ENCODE peak calls at places on chromosome 2, in seven cellular contexts. K is tibial artery, F is gastrocnemius medialis, X is aorta, O is GM12864, U is cardiac fibroblast, Z is HCT116. B is an unnamed sample.

GRCh38 chr2:119531292-119531691 is 7.0 kb upstream of the SCTR start:
- DNase-seq in K (no peak), F (no peak), X (no peak), O (no peak), U (no peak), Z (no peak), B (no peak)

GRCh38 chr2:72083751-72084583 is 63.7 kb downstream of the CYP26B1 start:
- DNase-seq in K (no peak), F (no peak), X (no peak), O (no peak), U (no peak), Z (no peak), B (no peak)

GRCh38 chr2:222448806-222449205 is 24.5 kb downstream of the SGPP2 start:
- DNase-seq in K (no peak), F (no peak), X (no peak), O (no peak), U (peak), Z (no peak), B (peak)

GRCh38 chr2:28639836-28640235 is 111.8 kb upstream of the PPP1CB start:
- DNase-seq in K (no peak), F (no peak), X (no peak), O (no peak), U (no peak), Z (no peak), B (no peak)

GRCh38 chr2:71897836-71898235 is 249.8 kb downstream of the CYP26B1 start:
- DNase-seq in K (no peak), F (no peak), X (no peak), O (no peak), U (no peak), Z (no peak), B (no peak)

GRCh38 chr2:109647636-109648035 is 33.5 kb downstream of the SOWAHC start:
- DNase-seq in K (peak), F (no peak), X (peak), O (no peak), U (peak), Z (no peak), B (no peak)

GRCh38 chr2:8090748-8091700 is 590.8 kb upstream of the ID2 start:
- DNase-seq in K (peak), F (peak), X (peak), O (peak), U (peak), Z (peak), B (peak)

GRCh38 chr2:181891258-181891965 is at the start of gene ITPRID2:
- DNase-seq in K (peak), F (peak), X (peak), O (peak), U (peak), Z (peak), B (peak)

GRCh38 chr2:42959148-42959992 is 167.0 kb upstream of the HAAO start:
- DNase-seq in K (peak), F (peak), X (no peak), O (no peak), U (peak), Z (no peak), B (peak)

GRCh38 chr2:96470089-96470488 is 35.1 kb downstream of the NEURL3 start:
- DNase-seq in K (no peak), F (no peak), X (no peak), O (no peak), U (no peak), Z (no peak), B (no peak)

GRCh38 chr2:20657522-20658235 is 6.8 kb upstream of the HS1BP3 start:
- DNase-seq in K (no peak), F (no peak), X (peak), O (no peak), U (no peak), Z (no peak), B (no peak)

GRCh38 chr2:26355038-26355995 is 8.7 kb upstream of the ADGRF3 start:
- DNase-seq in K (no peak), F (peak), X (no peak), O (no peak), U (peak), Z (peak), B (peak)

GRCh38 chr2:237045449-237045848 is 40.2 kb upstream of the COPS8 start:
- DNase-seq in K (no peak), F (no peak), X (no peak), O (no peak), U (no peak), Z (no peak), B (no peak)

GRCh38 chr2:241138471-241138870 is 10.8 kb downstream of the PASK start:
- DNase-seq in K (no peak), F (no peak), X (peak), O (no peak), U (no peak), Z (no peak), B (no peak)

GRCh38 chr2:187994464-187995331 is 297.0 kb upstream of the GULP1 start:
- DNase-seq in K (no peak), F (no peak), X (no peak), O (no peak), U (peak), Z (no peak), B (no peak)

GRCh38 chr2:109171444-109172334 is 42.7 kb downstream of the SH3RF3 start:
- DNase-seq in K (peak), F (peak), X (peak), O (no peak), U (peak), Z (no peak), B (peak)

GRCh38 chr2:120243211-120243610 is 9.4 kb upstream of the RALB start:
- DNase-seq in K (no peak), F (no peak), X (no peak), O (no peak), U (peak), Z (no peak), B (no peak)

GRCh38 chr2:42513252-42513918 is 19.6 kb upstream of the KCNG3 start:
- DNase-seq in K (no peak), F (no peak), X (no peak), O (peak), U (peak), Z (peak), B (no peak)

GRCh38 chr2:236678307-236678975 is 108.8 kb downstream of the ACKR3 start:
- DNase-seq in K (peak), F (no peak), X (peak), O (no peak), U (no peak), Z (no peak), B (no peak)

GRCh38 chr2:170740660-170741059 is 25.5 kb downstream of the SP5 start:
- DNase-seq in K (no peak), F (no peak), X (no peak), O (no peak), U (no peak), Z (no peak), B (no peak)

GRCh38 chr2:37080674-37081073 is 3.5 kb downstream of the HEATR5B start:
- DNase-seq in K (no peak), F (no peak), X (no peak), O (no peak), U (no peak), Z (no peak), B (no peak)

GRCh38 chr2:120765031-120765910 is 29.6 kb downstream of the GLI2 start:
- DNase-seq in K (peak), F (no peak), X (peak), O (no peak), U (peak), Z (no peak), B (no peak)

GRCh38 chr2:171895781-171896180 is 1.7 kb upstream of the SLC25A12 start:
- DNase-seq in K (no peak), F (no peak), X (no peak), O (no peak), U (peak), Z (no peak), B (no peak)

GRCh38 chr2:239153806-239154591 is 246.8 kb downstream of the HDAC4 start:
- DNase-seq in K (peak), F (no peak), X (peak), O (no peak), U (no peak), Z (no peak), B (no peak)

GRCh38 chr2:174503161-174503809 is 16.5 kb upstream of the GPR155 start:
- DNase-seq in K (no peak), F (no peak), X (no peak), O (no peak), U (no peak), Z (no peak), B (no peak)

GRCh38 chr2:216286616-216287231 is 85.6 kb downstream of the MARCHF4 start:
- DNase-seq in K (no peak), F (no peak), X (no peak), O (no peak), U (peak), Z (no peak), B (no peak)

GRCh38 chr2:152037711-152038110 is 61.1 kb downstream of the CACNB4 start:
- DNase-seq in K (peak), F (no peak), X (no peak), O (no peak), U (no peak), Z (no peak), B (peak)

GRCh38 chr2:74735009-74735408 is 81.0 kb downstream of the SEMA4F start:
- DNase-seq in K (no peak), F (no peak), X (no peak), O (no peak), U (no peak), Z (no peak), B (no peak)

GRCh38 chr2:196291873-196292800 is 120.8 kb upstream of the STK17B start:
- DNase-seq in K (no peak), F (peak), X (no peak), O (no peak), U (no peak), Z (peak), B (no peak)

GRCh38 chr2:160751021-160751420 is 257.4 kb upstream of the RBMS1 start:
- DNase-seq in K (no peak), F (no peak), X (no peak), O (no peak), U (no peak), Z (no peak), B (no peak)

GRCh38 chr2:99425022-99425421 is 64.8 kb downstream of the REV1 start:
- DNase-seq in K (no peak), F (no peak), X (no peak), O (no peak), U (peak), Z (no peak), B (peak)

GRCh38 chr2:16727256-16727655 is 61.6 kb upstream of the CYRIA start:
- DNase-seq in K (peak), F (no peak), X (no peak), O (no peak), U (peak), Z (no peak), B (no peak)

GRCh38 chr2:129758461-129759185 is 220.8 kb upstream of the RAB6C start:
- DNase-seq in K (peak), F (peak), X (no peak), O (no peak), U (no peak), Z (no peak), B (no peak)

GRCh38 chr2:96145028-96145939 is at the start of gene DUSP2:
- DNase-seq in K (peak), F (peak), X (peak), O (peak), U (peak), Z (peak), B (no peak)

GRCh38 chr2:23445450-23445868 is 60.5 kb downstream of the KLHL29 start:
- DNase-seq in K (no peak), F (no peak), X (no peak), O (no peak), U (peak), Z (no peak), B (peak)

GRCh38 chr2:767944-768343 is 90.7 kb upstream of the TMEM18 start:
- DNase-seq in K (no peak), F (no peak), X (no peak), O (no peak), U (no peak), Z (no peak), B (no peak)

GRCh38 chr2:63058149-63058741 is 7.6 kb downstream of the OTX1 start:
- DNase-seq in K (no peak), F (no peak), X (no peak), O (no peak), U (no peak), Z (no peak), B (no peak)

GRCh38 chr2:63057249-63058148 is 6.9 kb downstream of the OTX1 start:
- DNase-seq in K (no peak), F (no peak), X (no peak), O (no peak), U (no peak), Z (no peak), B (no peak)

GRCh38 chr2:63058742-63059433 is 8.3 kb downstream of the OTX1 start:
- DNase-seq in K (no peak), F (no peak), X (peak), O (no peak), U (no peak), Z (no peak), B (no peak)

GRCh38 chr2:63060079-63060482 is 9.5 kb downstream of the OTX1 start:
- DNase-seq in K (no peak), F (no peak), X (no peak), O (no peak), U (no peak), Z (no peak), B (no peak)

DNA sequence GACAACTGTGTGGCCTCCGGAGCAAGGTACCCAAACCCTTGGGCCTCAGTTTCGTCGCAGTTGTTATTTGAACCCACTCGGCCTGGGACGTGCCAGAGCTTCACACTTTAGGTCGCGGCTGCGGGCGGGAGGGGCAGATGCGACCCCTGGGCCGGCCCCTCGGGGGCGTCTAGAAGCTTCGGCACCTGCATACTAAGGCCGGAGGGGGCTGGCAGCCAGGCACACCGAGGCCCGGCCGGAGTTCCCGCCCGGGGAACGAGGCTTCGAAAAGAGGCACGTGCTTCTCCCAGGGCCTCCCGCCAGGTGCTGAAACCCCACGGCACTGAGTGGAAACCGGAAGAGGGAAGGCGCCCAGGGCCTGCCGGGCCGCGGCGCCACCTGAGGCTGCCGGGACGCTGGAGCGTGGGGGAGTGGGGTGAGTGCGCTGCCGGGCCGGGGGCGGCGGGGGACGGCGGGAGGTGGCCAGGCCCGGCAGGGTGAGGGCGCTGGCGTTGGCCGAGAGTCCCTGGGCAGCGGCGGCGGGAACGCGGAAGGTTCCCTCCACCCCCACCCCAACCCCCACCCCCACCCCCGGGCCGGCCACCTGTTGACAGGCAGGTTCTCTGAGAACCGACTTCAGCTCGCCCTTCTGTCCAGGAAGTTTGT is 8.9 kb downstream of the OTX1 start:
- DNase-seq in K (no peak), F (no peak), X (no peak), O (no peak), U (no peak), Z (no peak), B (no peak)
- H3K4me3 ChIP-seq in K (peak), F (peak), X (no peak), O (no peak), U (no peak), Z (no peak), B (no peak)

DNA sequence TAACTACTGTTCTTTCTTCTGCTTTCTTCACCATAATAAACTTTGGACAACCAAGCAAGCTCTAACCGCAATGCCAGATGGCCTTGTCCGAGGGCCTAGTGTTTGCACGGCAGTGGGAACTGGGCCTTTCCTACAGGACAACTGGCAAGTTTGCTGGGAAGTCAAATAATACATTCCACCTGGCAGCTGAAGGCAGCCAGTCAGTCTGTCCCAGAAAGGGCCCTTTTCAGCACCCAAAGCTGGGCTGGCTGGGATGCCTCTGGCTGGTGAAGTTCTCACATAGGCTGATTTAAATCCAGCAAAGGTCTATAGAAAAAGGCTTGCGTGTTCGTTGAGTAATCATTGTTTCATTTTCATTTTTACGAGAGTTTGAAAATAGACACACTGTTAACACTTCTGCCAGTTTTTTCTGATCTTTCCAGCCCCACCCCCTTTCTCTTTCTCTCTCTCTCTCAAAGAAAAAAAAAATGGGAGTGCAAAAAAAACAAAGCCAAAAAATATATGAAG is 110.0 kb upstream of the EPAS1 start:
- DNase-seq in K (peak), F (peak), X (no peak), O (peak), U (peak), Z (no peak), B (no peak)
- H3K4me3 ChIP-seq in K (peak), F (peak), X (no peak), O (no peak), U (no peak), Z (no peak), B (no peak)

GRCh38 chr2:144453039-144453336 is 66.9 kb downstream of the ZEB2 start:
- DNase-seq in K (no peak), F (no peak), X (no peak), O (no peak), U (peak), Z (no peak), B (no peak)
- H3K4me3 ChIP-seq in K (peak), F (peak), X (peak), O (no peak), U (no peak), Z (no peak), B (peak)

GRCh38 chr2:209523041-209523740 is 99.3 kb downstream of the MAP2 start:
- DNase-seq in K (no peak), F (no peak), X (no peak), O (no peak), U (no peak), Z (no peak), B (no peak)

GRCh38 chr2:209526541-209526940 is 102.7 kb downstream of the MAP2 start:
- DNase-seq in K (no peak), F (no peak), X (no peak), O (no peak), U (peak), Z (no peak), B (no peak)

GRCh38 chr2:209525336-209525735 is 101.5 kb downstream of the MAP2 start:
- DNase-seq in K (no peak), F (no peak), X (no peak), O (no peak), U (peak), Z (no peak), B (no peak)

GRCh38 chr2:209523778-209524362 is 100.0 kb downstream of the MAP2 start:
- DNase-seq in K (no peak), F (no peak), X (no peak), O (peak), U (no peak), Z (no peak), B (no peak)

DNA sequence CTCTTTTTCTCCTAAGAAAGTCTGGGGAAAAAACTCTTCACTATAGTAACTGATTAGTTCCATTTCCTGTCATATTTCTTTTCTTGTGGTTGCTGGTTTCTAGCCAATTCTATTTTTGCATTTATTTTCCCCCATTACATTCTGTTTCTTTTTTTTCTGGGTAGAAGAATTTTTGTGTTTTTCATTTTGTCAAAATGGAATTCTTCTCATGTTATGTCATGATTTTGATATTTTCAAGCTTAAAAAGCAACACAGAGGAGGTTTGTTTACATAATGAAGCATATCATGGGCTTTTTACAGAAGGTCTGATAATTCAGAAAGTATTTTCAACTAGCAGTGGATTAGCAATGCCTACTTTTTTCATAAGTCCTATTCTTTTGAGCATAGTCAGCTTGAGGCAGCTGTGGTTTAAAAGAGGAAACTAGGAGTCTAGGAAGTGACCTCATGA is 102.0 kb downstream of the MAP2 start:
- DNase-seq in K (no peak), F (no peak), X (no peak), O (no peak), U (peak), Z (no peak), B (peak)
- H3K4me3 ChIP-seq in K (peak), F (peak), X (no peak), O (no peak), U (no peak), Z (no peak), B (no peak)

GRCh38 chr2:231123362-231123898 is 1.4 kb downstream of the HTR2B start:
- DNase-seq in K (no peak), F (no peak), X (no peak), O (no peak), U (peak), Z (no peak), B (no peak)

GRCh38 chr2:231126123-231126522 is 1.3 kb upstream of the HTR2B start:
- DNase-seq in K (no peak), F (no peak), X (no peak), O (no peak), U (no peak), Z (no peak), B (no peak)

GRCh38 chr2:231127480-231127879 is 2.6 kb upstream of the HTR2B start:
- DNase-seq in K (no peak), F (no peak), X (no peak), O (no peak), U (no peak), Z (no peak), B (no peak)

GRCh38 chr2:231125272-231125671 is 430 bp upstream of the HTR2B start:
- DNase-seq in K (no peak), F (no peak), X (no peak), O (no peak), U (no peak), Z (no peak), B (no peak)

DNA sequence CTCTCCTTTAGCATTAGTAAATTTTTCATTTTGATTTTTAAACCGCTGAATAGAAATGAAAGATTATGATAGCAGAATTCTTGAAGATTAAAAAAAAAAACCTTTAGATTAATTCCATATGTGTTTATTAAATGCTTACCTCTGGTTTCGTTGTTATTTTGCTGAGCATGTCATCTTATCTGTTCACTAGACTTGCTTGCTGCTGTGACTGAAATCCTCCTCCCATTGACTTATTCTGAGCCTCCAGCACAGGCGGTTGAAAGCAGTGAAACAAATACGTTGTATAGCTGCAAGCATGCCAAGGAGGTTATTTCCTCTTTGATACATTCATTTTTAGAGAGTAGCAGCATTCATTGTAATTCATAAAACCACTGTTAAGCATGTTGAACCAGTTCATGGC is at the start of gene HTR2B:
- DNase-seq in K (no peak), F (no peak), X (no peak), O (no peak), U (peak), Z (no peak), B (no peak)
- H3K4me3 ChIP-seq in K (no peak), F (no peak), X (no peak), O (no peak), U (no peak), Z (no peak), B (no peak)

B was measured in skeletal muscle cell.